ENCODE peak calls at places on chromosome 7, in four cellular contexts. F is H1, J is GM12878, K is HepG2. O is an unnamed sample.

GRCh38 chr7:2621061-2621828 is 10.5 kb upstream of the TTYH3 start:
- DNase-seq in J (no peak), F (no peak), K (no peak), O (no peak)

GRCh38 chr7:142357953-142358520 is 100.2 kb upstream of the PRSS58 start:
- DNase-seq in F (no peak), K (peak; percentile 47), J (peak; percentile 5), O (peak; percentile 66)

GRCh38 chr7:151470656-151471180 is 30.8 kb upstream of the CRYGN start:
- DNase-seq in K (no peak), F (no peak), J (no peak), O (no peak)

GRCh38 chr7:157611341-157611740 is 274.5 kb downstream of the DNAJB6 start:
- DNase-seq in J (no peak), F (no peak), K (no peak), O (no peak)

GRCh38 chr7:36084485-36085091 is 68.5 kb upstream of the EEPD1 start:
- DNase-seq in J (no peak), F (peak; percentile 23), K (peak; percentile 65), O (peak; percentile 60)

GRCh38 chr7:34341331-34341730 is 316.7 kb upstream of the NPSR1 start:
- DNase-seq in J (no peak), F (no peak), K (no peak), O (no peak)

GRCh38 chr7:111931016-111931517 is 275.1 kb downstream of the DOCK4 start:
- DNase-seq in J (no peak), F (no peak), K (peak; percentile 96), O (no peak)

GRCh38 chr7:128136215-128136597 is 104.9 kb upstream of the LEP start:
- DNase-seq in K (no peak), F (no peak), J (no peak), O (peak; percentile 78)

GRCh38 chr7:35761882-35762720 is 38.8 kb upstream of the SEPTIN7 start:
- DNase-seq in F (no peak), K (no peak), J (no peak), O (peak; percentile 61)

GRCh38 chr7:150363872-150364271 is 4.8 kb upstream of the REPIN1 start:
- DNase-seq in K (no peak), J (no peak), F (no peak), O (no peak)

GRCh38 chr7:2008101-2008935 is 224.4 kb downstream of the MAD1L1 start:
- DNase-seq in J (no peak), K (no peak), F (no peak), O (no peak)

GRCh38 chr7:66522518-66522917 is 106.2 kb upstream of the KCTD7 start:
- DNase-seq in F (no peak), K (no peak), J (no peak), O (peak; percentile 55)

GRCh38 chr7:76051840-76052239 is 3.9 kb downstream of the MDH2 start:
- DNase-seq in J (no peak), F (no peak), K (no peak), O (no peak)

GRCh38 chr7:121440857-121441503 is 44.9 kb upstream of the FAM3C start:
- DNase-seq in J (no peak), F (no peak), K (no peak), O (no peak)

GRCh38 chr7:142231716-142232115 is 26.1 kb downstream of the PRSS58 start:
- DNase-seq in J (no peak), K (peak; percentile 20), F (peak; percentile 29), O (peak; percentile 28)

DNA sequence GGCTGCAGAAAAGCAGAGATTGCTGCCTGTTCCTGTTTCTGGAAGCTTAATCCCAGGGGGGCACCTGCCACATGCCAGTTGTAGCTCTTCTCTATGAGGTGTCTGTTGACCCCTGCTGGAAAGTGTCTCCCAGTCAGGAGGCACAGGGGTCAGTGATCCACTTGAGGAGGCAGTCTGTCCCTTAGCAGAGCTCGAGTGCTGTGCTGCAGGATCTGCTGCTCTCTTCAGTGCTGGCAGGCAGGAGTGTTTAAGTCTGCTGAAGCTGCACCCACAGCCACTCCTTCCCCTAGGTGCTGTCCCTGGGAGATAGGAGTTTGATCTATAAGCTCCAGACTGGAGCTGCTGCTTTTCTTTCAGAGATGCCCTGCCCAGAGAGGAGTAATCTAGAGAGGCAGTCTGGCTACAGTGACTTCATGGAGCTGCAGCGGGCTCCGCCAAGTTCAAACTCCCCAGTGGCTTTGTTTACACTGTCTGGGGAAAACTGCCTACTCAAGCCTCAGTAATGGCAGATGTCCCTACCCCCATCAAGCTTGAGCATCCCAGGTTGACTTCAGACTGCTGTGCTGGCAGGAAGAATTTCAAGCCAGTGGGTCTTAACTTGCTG is 57.6 kb upstream of the CROT start:
- DNase-seq in K (peak; percentile 6), F (no peak), J (no peak), O (no peak)
- TF ChIP-seq POLR2AphosphoS5 in K (no peak), F (no peak), J (no peak), O (no peak)

GRCh38 chr7:92766461-92767003 is 69.8 kb downstream of the CDK6 start:
- DNase-seq in F (no peak), J (no peak), K (peak; percentile 53), O (no peak)
- TF ChIP-seq TCF12 in F (no peak), J (no peak), K (no peak), O (no peak)

DNA sequence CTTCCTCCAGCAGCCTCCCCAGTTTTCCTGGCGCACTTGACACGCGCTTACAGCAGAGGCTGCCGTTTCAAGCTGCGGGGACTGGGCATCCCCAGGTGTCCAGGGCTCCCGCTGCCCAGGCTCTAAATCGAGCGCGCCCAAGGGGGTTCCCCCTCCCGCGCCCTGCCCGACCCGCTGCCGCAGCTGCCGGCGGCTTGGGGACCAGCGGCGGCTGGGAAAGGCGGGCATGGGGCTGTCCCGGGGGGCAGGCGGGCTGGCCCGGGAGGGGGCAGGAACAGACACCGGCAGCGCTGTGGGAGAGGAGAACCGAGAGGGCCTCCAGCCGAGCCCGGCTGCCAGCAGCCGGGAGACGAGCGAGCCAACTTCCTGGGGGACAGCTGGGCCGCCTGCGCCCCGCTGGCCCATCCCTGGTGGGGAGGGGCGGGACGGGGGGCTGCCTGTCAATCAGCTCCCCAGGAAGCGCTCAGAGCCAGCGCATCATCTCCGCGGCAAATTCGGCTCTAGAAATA is 14.9 kb downstream of the GRID2IP start:
- DNase-seq in F (no peak), J (no peak), K (no peak), O (peak; percentile 90)
- H3K4me3 ChIP-seq in F (peak overlapping the region; percentile 58), J (no peak overlapping the region), K (peak overlapping the region; percentile 4), O (peak overlapping the region; percentile 62)

GRCh38 chr7:27071622-27072390 is 24.0 kb downstream of the HOXA1 start:
- DNase-seq in F (no peak), J (no peak), K (no peak), O (no peak)
- TF ChIP-seq POLR2AphosphoS5 in F (no peak), J (no peak), K (no peak), O (no peak)

DNA sequence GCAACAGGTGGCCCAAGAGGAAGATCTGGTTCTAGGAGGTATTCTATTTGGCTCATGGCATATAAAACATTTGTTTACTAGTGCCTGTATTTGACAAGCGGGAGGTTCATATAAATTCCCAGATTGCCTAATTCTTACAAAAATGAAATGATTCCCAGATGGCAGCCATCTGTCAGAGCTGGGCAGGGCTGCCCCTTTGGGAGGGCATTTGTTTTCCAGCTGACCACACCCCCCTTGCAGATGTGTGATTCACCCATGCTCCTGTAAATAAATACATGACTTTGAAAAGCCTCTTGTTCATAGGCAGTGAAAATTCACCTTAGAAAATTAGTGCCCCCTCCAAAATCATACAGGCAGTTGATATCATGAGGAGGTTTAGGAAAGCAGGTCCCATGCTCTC is 8.6 kb downstream of the VWC2 start:
- DNase-seq in K (no peak), J (no peak), F (no peak), O (no peak)
- TF ChIP-seq TCF12 in K (no peak), J (no peak), F (no peak), O (no peak)

DNA sequence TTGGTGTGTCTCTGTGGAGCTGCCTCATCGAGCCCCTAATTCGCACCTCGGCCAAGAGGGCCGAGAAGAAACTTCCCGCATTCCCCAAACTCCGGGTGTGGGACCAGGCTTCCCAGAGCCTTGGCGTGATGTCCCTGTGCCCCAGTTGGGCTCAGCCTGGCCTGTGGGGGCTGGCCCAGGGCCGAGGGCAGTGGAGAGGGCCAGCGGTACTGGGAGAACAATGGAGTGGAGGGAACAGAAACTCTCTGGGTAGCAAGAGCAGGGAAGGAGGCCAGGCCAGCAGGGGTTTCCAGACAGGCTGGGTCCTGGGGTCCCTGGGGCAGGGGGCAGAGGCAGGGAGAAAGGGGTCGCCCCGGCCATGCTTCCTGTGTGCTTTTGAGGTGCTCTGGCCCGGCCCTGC is 16.0 kb downstream of the TMEM270 start:
- DNase-seq in K (no peak), F (no peak), J (no peak), O (peak; percentile 26)
- H3K4me3 ChIP-seq in K (no peak overlapping the region), F (no peak overlapping the region), J (no peak overlapping the region), O (no peak overlapping the region)

O was measured in SK-N-SH.